ENCODE peak calls at places on chromosomes 16 and 17, in six cellular contexts. W is stimulated activated CD8-positive, alpha-beta memory T cell treated with anti-CD3 and anti-CD28 coated beads, Interleukin-15, amount 100 ng/mL, for 4 hours; H is AG20443; F is HTR-8/SVneo; B is hypothalamus; X is C1 segment of cervical spinal cord. N is an unnamed sample.

GRCh38 chr17:57357830-57358426 is 101.6 kb downstream of the MSI2 start:
- DNase-seq in F (no peak), W (no peak), B (no peak), X (no peak), H (no peak), N (no peak)

GRCh38 chr17:60747069-60747808 is 69.6 kb downstream of the BCAS3 start:
- DNase-seq in H (no peak), B (no peak), F (no peak), W (no peak), X (no peak), N (no peak)

GRCh38 chr17:57518587-57519118 is 226.4 kb downstream of the CCDC182 start:
- DNase-seq in F (no peak), H (no peak), B (no peak), W (no peak), X (no peak), N (peak; percentile 75)

GRCh38 chr16:72247821-72248253 is 75.9 kb upstream of the PMFBP1 start:
- DNase-seq in H (peak; percentile 31), B (no peak), F (no peak), X (no peak), W (no peak), N (no peak)

GRCh38 chr17:78826426-78826825 is 14.2 kb downstream of the USP36 start:
- DNase-seq in B (no peak), X (no peak), H (no peak), W (no peak), F (no peak), N (no peak)

GRCh38 chr17:74770498-74771318 is 5.4 kb downstream of the NAT9 start:
- DNase-seq in B (no peak), H (peak; percentile 49), X (peak; percentile 17), F (peak; percentile 57), W (peak; percentile 47), N (no peak)

GRCh38 chr17:51085150-51085805 is 35.4 kb downstream of the SPAG9 start:
- DNase-seq in B (no peak), H (no peak), W (no peak), F (no peak), X (no peak), N (no peak)

GRCh38 chr17:7477392-7478275 is 1.8 kb downstream of the ZBTB4 start:
- DNase-seq in X (no peak), H (peak; percentile 87), W (no peak), F (no peak), B (no peak), N (peak; percentile 12)

GRCh38 chr16:28324235-28324886 is 32.0 kb downstream of the SBK1 start:
- DNase-seq in H (no peak), X (no peak), W (no peak), B (no peak), F (no peak), N (peak; percentile 0)

GRCh38 chr16:58499615-58500328 is at the start of gene NDRG4:
- DNase-seq in H (peak; percentile 82), B (peak; percentile 94), F (peak; percentile 83), X (peak; percentile 87), W (no peak), N (peak; percentile 99)

GRCh38 chr16:82439678-82440293 is 187.0 kb upstream of the CDH13 start:
- DNase-seq in X (no peak), B (no peak), W (no peak), H (peak; percentile 64), F (peak; percentile 31), N (peak; percentile 24)

GRCh38 chr16:85366031-85366763 is 246.9 kb upstream of the GSE1 start:
- DNase-seq in H (no peak), B (no peak), W (no peak), X (no peak), F (no peak), N (no peak)

GRCh38 chr16:85521737-85522042 is 91.4 kb upstream of the GSE1 start:
- DNase-seq in W (no peak), H (no peak), F (no peak), B (no peak), X (no peak), N (no peak)

GRCh38 chr16:77683845-77684526 is 38.3 kb upstream of the NUDT7 start:
- DNase-seq in X (no peak), W (no peak), F (no peak), H (no peak), B (no peak), N (no peak)

GRCh38 chr17:17061516-17061915 is 19.3 kb downstream of the MPRIP start:
- DNase-seq in X (no peak), W (no peak), B (no peak), F (no peak), H (no peak), N (no peak)

GRCh38 chr17:80424261-80424660 is 9.3 kb downstream of the ENDOV start:
- DNase-seq in W (no peak), X (no peak), B (no peak), F (no peak), H (no peak), N (no peak)

GRCh38 chr16:24972608-24973220 is 42.5 kb downstream of the ARHGAP17 start:
- DNase-seq in X (no peak), H (no peak), F (no peak), B (no peak), W (no peak), N (no peak)

GRCh38 chr17:77886387-77886728 is 72.1 kb upstream of the TNRC6C start:
- DNase-seq in W (no peak), X (no peak), B (no peak), F (no peak), H (no peak), N (no peak)

GRCh38 chr17:61416540-61417363 is 17.1 kb downstream of the TBX2 start:
- DNase-seq in W (peak; percentile 23), F (peak; percentile 98), H (peak; percentile 95), X (peak; percentile 55), B (peak; percentile 35), N (peak; percentile 94)

GRCh38 chr16:85751665-85752501 is 987 bp upstream of the C16orf74 start:
- DNase-seq in W (no peak), B (no peak), F (peak; percentile 62), H (no peak), X (no peak), N (no peak)

GRCh38 chr17:53722407-53722806 is 100.3 kb upstream of the KIF2B start:
- DNase-seq in H (peak; percentile 81), X (no peak), W (no peak), F (peak; percentile 86), B (no peak), N (peak; percentile 48)

GRCh38 chr17:39753514-39754160 is 15.9 kb downstream of the GRB7 start:
- DNase-seq in H (peak; percentile 79), W (no peak), B (no peak), X (no peak), F (no peak), N (no peak)

GRCh38 chr17:74833501-74834361 is 26.0 kb downstream of the GRIN2C start:
- DNase-seq in B (no peak), H (peak; percentile 71), W (no peak), X (peak; percentile 10), F (no peak), N (no peak)

GRCh38 chr17:83106913-83107655 is 27.7 kb downstream of the METRNL start:
- DNase-seq in B (no peak), W (no peak), H (no peak), F (no peak), X (no peak), N (no peak)

GRCh38 chr17:68777243-68777855 is 176.2 kb upstream of the FAM20A start:
- DNase-seq in X (peak; percentile 45), B (no peak), W (no peak), H (peak; percentile 68), F (peak; percentile 63), N (peak; percentile 38)

GRCh38 chr17:60173304-60173807 is 23.6 kb downstream of the CA4 start:
- DNase-seq in W (no peak), H (peak; percentile 41), X (no peak), F (no peak), B (no peak), N (no peak)

GRCh38 chr16:79114759-79115158 is 485.8 kb downstream of the MAF start:
- DNase-seq in B (no peak), W (no peak), H (no peak), F (no peak), X (no peak), N (no peak)

GRCh38 chr17:3886776-3887175 is 6.1 kb downstream of the CAMKK1 start:
- DNase-seq in W (no peak), F (no peak), X (no peak), H (no peak), B (no peak), N (no peak)

GRCh38 chr17:29112780-29113295 is 67.4 kb downstream of the MYO18A start:
- DNase-seq in B (no peak), X (peak; percentile 36), W (no peak), F (no peak), H (peak; percentile 52), N (peak; percentile 84)

GRCh38 chr17:42279776-42280630 is 3.8 kb upstream of the STAT5B start:
- DNase-seq in W (no peak), X (no peak), F (no peak), B (no peak), H (no peak), N (no peak)

GRCh38 chr17:17032131-17032692 is 10.0 kb upstream of the MPRIP start:
- DNase-seq in H (peak; percentile 94), X (peak; percentile 48), W (no peak), F (peak; percentile 70), B (no peak), N (peak; percentile 87)

GRCh38 chr17:27345141-27345904 is 51.4 kb downstream of the WSB1 start:
- DNase-seq in X (no peak), W (no peak), B (no peak), H (no peak), F (no peak), N (no peak)

GRCh38 chr17:66843606-66844005 is 8.7 kb downstream of the CACNG5 start:
- DNase-seq in F (no peak), H (no peak), B (no peak), X (no peak), W (no peak), N (no peak)

GRCh38 chr17:64357191-64357981 is 33.3 kb downstream of the PECAM1 start:
- DNase-seq in X (no peak), W (no peak), B (no peak), H (peak; percentile 95), F (peak; percentile 69), N (peak; percentile 83)

GRCh38 chr16:50247906-50248608 is 18.3 kb upstream of the ADCY7 start:
- DNase-seq in B (no peak), F (no peak), W (no peak), H (no peak), X (no peak), N (no peak)

GRCh38 chr17:66711936-66712335 is 123.0 kb upstream of the CACNG5 start:
- DNase-seq in H (no peak), W (no peak), X (no peak), F (no peak), B (no peak), N (no peak)

GRCh38 chr17:83067718-83068261 is 11.6 kb upstream of the METRNL start:
- DNase-seq in X (no peak), W (no peak), H (peak; percentile 47), F (no peak), B (no peak), N (no peak)

GRCh38 chr17:72273301-72274056 is 152.7 kb downstream of the SOX9 start:
- DNase-seq in F (no peak), W (no peak), X (no peak), B (no peak), H (no peak), N (peak; percentile 26)